ENCODE peak calls at places on chromosomes 5 and 9, in nine cellular contexts. One of them, this sample, is unnamed.

GRCh38 chr5:120655828-120656435 is 191.8 kb downstream of the PRR16 start:
- DNase-seq in naive thymus-derived CD8-positive, alpha-beta T cell: no peak
- DNase-seq in effector memory CD4-positive, alpha-beta T cell: no peak
- DNase-seq in epithelial cell of prostate: no peak
- DNase-seq in Panc1: no peak
- DNase-seq in T-helper 9 cell: no peak
- DNase-seq in head of caudate nucleus: no peak
- DNase-seq in GM12892: no peak
- DNase-seq in NCI-H460: peak
- DNase-seq in this sample: no peak

GRCh38 chr5:124574521-124575436 is 171.7 kb downstream of the ZNF608 start:
- DNase-seq in naive thymus-derived CD8-positive, alpha-beta T cell: no peak
- DNase-seq in NCI-H460: no peak
- DNase-seq in effector memory CD4-positive, alpha-beta T cell: no peak
- DNase-seq in GM12892: no peak
- DNase-seq in head of caudate nucleus: no peak
- DNase-seq in Panc1: no peak
- DNase-seq in epithelial cell of prostate: no peak
- DNase-seq in T-helper 9 cell: no peak
- DNase-seq in this sample: no peak

GRCh38 chr5:131277875-131278795 is 14.3 kb downstream of the CDC42SE2 start:
- DNase-seq in T-helper 9 cell: no peak
- DNase-seq in GM12892: no peak
- DNase-seq in Panc1: no peak
- DNase-seq in effector memory CD4-positive, alpha-beta T cell: no peak
- DNase-seq in epithelial cell of prostate: no peak
- DNase-seq in head of caudate nucleus: no peak
- DNase-seq in naive thymus-derived CD8-positive, alpha-beta T cell: no peak
- DNase-seq in NCI-H460: no peak
- DNase-seq in this sample: no peak

GRCh38 chr5:143636951-143637528 is 174.9 kb upstream of the HMHB1 start:
- DNase-seq in head of caudate nucleus: no peak
- DNase-seq in NCI-H460: no peak
- DNase-seq in T-helper 9 cell: no peak
- DNase-seq in effector memory CD4-positive, alpha-beta T cell: no peak
- DNase-seq in epithelial cell of prostate: no peak
- DNase-seq in Panc1: no peak
- DNase-seq in naive thymus-derived CD8-positive, alpha-beta T cell: no peak
- DNase-seq in GM12892: no peak
- DNase-seq in this sample: no peak

GRCh38 chr5:36820900-36821299 is 55.7 kb upstream of the NIPBL start:
- DNase-seq in head of caudate nucleus: no peak
- DNase-seq in GM12892: no peak
- DNase-seq in effector memory CD4-positive, alpha-beta T cell: no peak
- DNase-seq in NCI-H460: no peak
- DNase-seq in Panc1: no peak
- DNase-seq in T-helper 9 cell: no peak
- DNase-seq in epithelial cell of prostate: no peak
- DNase-seq in naive thymus-derived CD8-positive, alpha-beta T cell: no peak
- DNase-seq in this sample: no peak

GRCh38 chr9:130831077-130831476 is 4.0 kb upstream of the ABL1 start:
- DNase-seq in Panc1: no peak
- DNase-seq in GM12892: no peak
- DNase-seq in T-helper 9 cell: no peak
- DNase-seq in NCI-H460: no peak
- DNase-seq in head of caudate nucleus: no peak
- DNase-seq in effector memory CD4-positive, alpha-beta T cell: no peak
- DNase-seq in epithelial cell of prostate: no peak
- DNase-seq in naive thymus-derived CD8-positive, alpha-beta T cell: no peak
- DNase-seq in this sample: no peak

GRCh38 chr9:88076286-88077070 is 61.8 kb downstream of the SPATA31C2 start:
- DNase-seq in NCI-H460: peak
- DNase-seq in T-helper 9 cell: no peak
- DNase-seq in Panc1: no peak
- DNase-seq in naive thymus-derived CD8-positive, alpha-beta T cell: no peak
- DNase-seq in effector memory CD4-positive, alpha-beta T cell: no peak
- DNase-seq in head of caudate nucleus: peak
- DNase-seq in epithelial cell of prostate: peak
- DNase-seq in GM12892: no peak
- DNase-seq in this sample: no peak

GRCh38 chr5:169094586-169095409 is 206.1 kb downstream of the SLIT3 start:
- DNase-seq in Panc1: no peak
- DNase-seq in T-helper 9 cell: no peak
- DNase-seq in epithelial cell of prostate: no peak
- DNase-seq in effector memory CD4-positive, alpha-beta T cell: no peak
- DNase-seq in head of caudate nucleus: no peak
- DNase-seq in GM12892: no peak
- DNase-seq in naive thymus-derived CD8-positive, alpha-beta T cell: no peak
- DNase-seq in NCI-H460: no peak
- DNase-seq in this sample: no peak

GRCh38 chr5:34735436-34736426 is 79.6 kb downstream of the RAI14 start:
- DNase-seq in epithelial cell of prostate: no peak
- DNase-seq in T-helper 9 cell: no peak
- DNase-seq in effector memory CD4-positive, alpha-beta T cell: no peak
- DNase-seq in GM12892: no peak
- DNase-seq in NCI-H460: no peak
- DNase-seq in naive thymus-derived CD8-positive, alpha-beta T cell: no peak
- DNase-seq in head of caudate nucleus: no peak
- DNase-seq in Panc1: no peak
- DNase-seq in this sample: no peak

This sample was measured in cortex of kidney.